ENCODE peak calls at places on chromosomes 4 and X, in five cellular contexts. R is HepG2, P is testis, T is A549, A is heart left ventricle. G is an unnamed sample.

GRCh38 chrX:138519296-138519695 is 192.2 kb downstream of the FGF13 start:
- DNase-seq in A (no peak), P (no peak), T (no peak), R (no peak), G (no peak)

GRCh38 chr4:148261861-148262260 is 180.4 kb downstream of the NR3C2 start:
- DNase-seq in A (no peak), R (no peak), P (no peak), T (no peak), G (no peak)

GRCh38 chrX:12480956-12481355 is 310.3 kb upstream of the PRPS2 start:
- DNase-seq in T (no peak), A (no peak), P (no peak), R (no peak), G (no peak)

GRCh38 chr4:171981185-171981584 is 168.0 kb downstream of the GALNTL6 start:
- DNase-seq in A (no peak), P (no peak), R (no peak), T (no peak), G (no peak)

GRCh38 chr4:116866116-116866515 is 219.3 kb downstream of the TRAM1L1 start:
- DNase-seq in P (no peak), R (no peak), T (no peak), A (no peak), G (no peak)

GRCh38 chr4:31041385-31041784 is 321.2 kb downstream of the PCDH7 start:
- DNase-seq in P (no peak), R (no peak), T (no peak), A (no peak), G (no peak)

GRCh38 chrX:150198776-150199175 is 164.3 kb upstream of the MAMLD1 start:
- DNase-seq in P (no peak), A (no peak), R (no peak), T (no peak), G (no peak)

GRCh38 chr4:116952530-116953108 is 132.8 kb downstream of the TRAM1L1 start:
- DNase-seq in A (no peak), P (no peak), R (no peak), T (no peak), G (no peak)

GRCh38 chr4:174789666-174790065 is 39.4 kb downstream of the GLRA3 start:
- DNase-seq in R (no peak), A (no peak), T (no peak), P (no peak), G (no peak)

GRCh38 chr4:153792007-153792892 is 3.4 kb upstream of the SFRP2 start:
- DNase-seq in R (no peak), P (peak), A (no peak), T (no peak), G (peak)

GRCh38 chr4:61375316-61375715 is 175.2 kb downstream of the ADGRL3 start:
- DNase-seq in P (no peak), T (no peak), R (no peak), A (no peak), G (no peak)

GRCh38 chr4:155442267-155443105 is 65.7 kb upstream of the MAP9 start:
- DNase-seq in P (peak), A (peak), R (peak), T (peak), G (peak)

GRCh38 chrX:45598841-45599240 is 398.2 kb upstream of the DIPK2B start:
- DNase-seq in T (no peak), R (no peak), A (no peak), P (no peak), G (no peak)

GRCh38 chr4:159103406-159104131 is 690 bp downstream of the RAPGEF2 start:
- DNase-seq in R (no peak), A (peak), T (peak), P (peak), G (peak)

GRCh38 chr4:17945303-17945702 is 76.3 kb downstream of the LCORL start:
- DNase-seq in T (no peak), A (no peak), P (no peak), R (no peak), G (no peak)

GRCh38 chr4:79015406-79015805 is 76.2 kb upstream of the PAQR3 start:
- DNase-seq in P (no peak), R (no peak), T (no peak), A (no peak), G (no peak)

GRCh38 chrX:23779025-23779424 is 3.9 kb upstream of the SAT1 start:
- DNase-seq in A (no peak), T (peak), R (no peak), P (no peak), G (no peak)

GRCh38 chr4:174600391-174600790 is 78.1 kb upstream of the HPGD start:
- DNase-seq in T (no peak), P (no peak), A (no peak), R (no peak), G (no peak)

GRCh38 chr4:149997881-149998421 is 80.3 kb upstream of the DCLK2 start:
- DNase-seq in A (no peak), P (peak), R (peak), T (peak), G (no peak)

GRCh38 chr4:89306486-89307184 is 965 bp downstream of the GPRIN3 start:
- DNase-seq in T (no peak), R (no peak), A (no peak), P (no peak), G (no peak)

GRCh38 chr4:77699731-77700210 is 94.2 kb downstream of the CXCL13 start:
- DNase-seq in P (no peak), R (peak), T (no peak), A (no peak), G (no peak)

GRCh38 chrX:79604364-79604763 is 237.2 kb upstream of the ITM2A start:
- DNase-seq in T (no peak), R (no peak), P (no peak), A (no peak), G (no peak)

GRCh38 chr4:93814722-93815121 is 13.8 kb upstream of the ATOH1 start:
- DNase-seq in A (peak), T (no peak), P (peak), R (no peak), G (no peak)

GRCh38 chrX:28178206-28178605 is 197.0 kb upstream of the DCAF8L1 start:
- DNase-seq in P (no peak), T (no peak), R (no peak), A (no peak), G (no peak)

GRCh38 chrX:7147978-7148824 is at the start of gene PUDP:
- DNase-seq in A (peak), R (peak), P (peak), T (peak), G (peak)

GRCh38 chr4:182938213-182938645 is 21.0 kb upstream of the DCTD start:
- DNase-seq in R (peak), A (peak), P (peak), T (peak), G (peak)

GRCh38 chrX:154735695-154736393 is 15.0 kb downstream of the GAB3 start:
- DNase-seq in P (peak), R (no peak), T (no peak), A (peak), G (no peak)

GRCh38 chr4:122514671-122515070 is 58.1 kb upstream of the IL2 start:
- DNase-seq in T (no peak), R (no peak), P (no peak), A (no peak), G (no peak)

GRCh38 chr4:105288121-105288520 is 141.4 kb downstream of the TET2 start:
- DNase-seq in P (no peak), T (no peak), A (no peak), R (no peak), G (no peak)

GRCh38 chr4:16225139-16225538 is 1.1 kb downstream of the TAPT1 start:
- DNase-seq in A (no peak), T (no peak), P (no peak), R (no peak), G (peak)

GRCh38 chr4:103099691-103100392 is at the start of gene BDH2:
- DNase-seq in R (peak), P (peak), A (peak), T (peak), G (peak)
- TF ChIP-seq POLR2A in R (no peak), P (no peak), A (no peak), T (no peak), G (no peak)

GRCh38 chr4:26345541-26345940 is 24.7 kb downstream of the RBPJ start:
- DNase-seq in P (no peak), R (no peak), A (no peak), T (no peak), G (no peak)

GRCh38 chr4:26349496-26349895 is 28.7 kb downstream of the RBPJ start:
- DNase-seq in T (no peak), R (no peak), P (no peak), A (no peak), G (no peak)

GRCh38 chr4:26343041-26343403 is 22.2 kb downstream of the RBPJ start:
- DNase-seq in P (no peak), A (no peak), R (no peak), T (no peak), G (no peak)

GRCh38 chr4:26344901-26345300 is 24.1 kb downstream of the RBPJ start:
- DNase-seq in T (no peak), R (no peak), P (no peak), A (no peak), G (no peak)

DNA sequence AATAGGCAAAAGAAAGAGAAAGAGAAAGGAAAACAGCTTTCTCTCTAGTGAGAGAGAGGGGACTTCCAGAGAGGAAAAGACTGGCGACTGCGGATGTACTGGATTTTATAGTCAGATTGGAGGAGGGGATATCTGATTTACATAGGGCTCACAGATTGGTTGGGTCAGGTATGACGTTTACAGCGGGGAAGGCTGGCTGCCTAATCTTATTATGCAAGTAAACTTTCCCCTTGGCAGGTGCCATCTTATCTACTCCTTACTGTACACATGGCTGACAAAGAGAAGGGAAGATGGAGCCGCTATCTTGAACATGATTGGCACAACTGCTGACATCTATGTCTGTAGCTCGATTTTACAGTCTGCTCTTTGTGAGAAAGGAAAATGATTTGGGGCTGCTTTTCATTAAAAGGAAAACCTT is 25.4 kb downstream of the RBPJ start:
- DNase-seq in R (no peak), T (no peak), P (no peak), A (no peak), G (peak)
- TF ChIP-seq POLR2A in R (no peak), T (no peak), P (no peak), A (no peak), G (no peak)

DNA sequence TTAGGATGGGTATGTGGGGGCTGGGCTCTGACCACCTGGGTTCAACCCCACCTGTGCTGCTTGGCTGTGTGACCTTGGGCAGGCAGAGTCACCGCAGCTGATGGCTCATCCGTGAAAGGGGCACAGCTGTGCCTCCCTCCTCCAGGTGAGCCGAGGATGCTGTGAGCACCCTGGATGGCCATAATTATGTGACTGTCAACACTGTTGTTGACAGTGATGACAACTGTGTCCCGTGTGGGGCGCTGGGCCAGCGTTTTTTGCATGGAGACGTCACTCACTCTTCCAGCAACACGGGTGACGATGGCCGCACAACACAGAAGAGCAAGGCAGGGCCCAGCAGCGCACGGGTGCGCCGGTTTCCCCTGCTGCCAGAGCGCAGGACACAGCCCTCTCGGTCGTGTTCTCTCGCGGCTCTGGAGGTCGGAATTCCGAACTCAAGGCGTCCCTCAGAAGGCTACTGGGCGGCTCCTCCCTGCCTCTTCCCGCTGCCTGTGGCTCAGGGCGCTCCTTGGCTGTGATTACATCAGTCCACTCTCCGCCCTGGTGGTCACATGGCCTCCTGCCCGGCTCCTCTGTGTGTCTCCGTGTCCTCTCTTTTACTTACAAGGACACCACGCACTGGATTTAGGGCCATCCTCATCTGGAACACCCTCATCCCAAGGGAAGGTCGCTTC is 1.3 kb downstream of the SH3TC1 start:
- DNase-seq in A (peak), P (peak), T (no peak), R (no peak), G (no peak)
- TF ChIP-seq POLR2A in A (peak), P (no peak), T (no peak), R (no peak), G (no peak)

DNA sequence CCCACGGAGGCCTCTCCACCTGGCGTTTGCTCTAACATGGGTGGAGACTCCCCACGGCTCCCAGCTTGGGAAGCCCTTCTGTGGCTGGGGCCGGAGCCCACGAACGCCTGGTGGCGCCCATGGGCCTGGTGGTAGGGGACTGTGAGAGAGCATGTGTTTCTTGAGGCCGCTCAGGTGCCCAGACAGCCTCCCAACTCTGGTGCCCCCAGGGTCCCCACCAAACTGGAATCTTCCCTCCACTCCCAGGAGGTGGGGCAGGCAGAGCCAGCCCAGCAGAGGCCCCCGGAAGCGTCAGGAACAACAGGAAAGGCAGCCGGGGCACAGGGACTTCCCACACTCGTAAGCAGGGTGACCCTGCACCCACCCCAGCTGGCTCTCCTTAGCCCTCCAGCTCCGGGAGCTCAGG is 33.3 kb upstream of the FGFR3 start:
- DNase-seq in T (no peak), R (no peak), A (no peak), P (no peak), G (no peak)
- TF ChIP-seq POLR2A in T (no peak), R (no peak), A (no peak), P (no peak), G (no peak)

DNA sequence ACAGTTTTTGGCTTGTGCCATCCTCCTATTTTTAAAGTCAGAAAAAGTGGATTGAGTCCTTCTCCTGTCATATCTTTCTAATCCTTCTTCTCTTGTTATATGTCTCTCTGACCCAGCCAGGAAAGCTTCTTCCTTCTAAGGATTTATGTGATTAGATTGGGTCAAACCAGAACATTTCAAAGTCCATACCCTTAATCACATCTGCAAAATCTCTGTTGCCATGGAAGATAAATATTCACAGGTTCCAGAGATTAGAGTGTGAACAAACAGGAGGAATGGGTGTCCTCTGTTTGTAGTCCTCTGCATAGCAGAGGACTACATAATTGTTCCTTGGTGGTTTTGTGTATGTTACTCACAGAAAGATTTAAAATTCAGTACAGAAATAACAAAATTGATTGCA is 421.2 kb downstream of the EPHA5 start:
- DNase-seq in R (no peak), P (no peak), A (no peak), T (no peak), G (no peak)
- TF ChIP-seq POLR2A in R (no peak), P (no peak), A (no peak), T (no peak), G (no peak)

DNA sequence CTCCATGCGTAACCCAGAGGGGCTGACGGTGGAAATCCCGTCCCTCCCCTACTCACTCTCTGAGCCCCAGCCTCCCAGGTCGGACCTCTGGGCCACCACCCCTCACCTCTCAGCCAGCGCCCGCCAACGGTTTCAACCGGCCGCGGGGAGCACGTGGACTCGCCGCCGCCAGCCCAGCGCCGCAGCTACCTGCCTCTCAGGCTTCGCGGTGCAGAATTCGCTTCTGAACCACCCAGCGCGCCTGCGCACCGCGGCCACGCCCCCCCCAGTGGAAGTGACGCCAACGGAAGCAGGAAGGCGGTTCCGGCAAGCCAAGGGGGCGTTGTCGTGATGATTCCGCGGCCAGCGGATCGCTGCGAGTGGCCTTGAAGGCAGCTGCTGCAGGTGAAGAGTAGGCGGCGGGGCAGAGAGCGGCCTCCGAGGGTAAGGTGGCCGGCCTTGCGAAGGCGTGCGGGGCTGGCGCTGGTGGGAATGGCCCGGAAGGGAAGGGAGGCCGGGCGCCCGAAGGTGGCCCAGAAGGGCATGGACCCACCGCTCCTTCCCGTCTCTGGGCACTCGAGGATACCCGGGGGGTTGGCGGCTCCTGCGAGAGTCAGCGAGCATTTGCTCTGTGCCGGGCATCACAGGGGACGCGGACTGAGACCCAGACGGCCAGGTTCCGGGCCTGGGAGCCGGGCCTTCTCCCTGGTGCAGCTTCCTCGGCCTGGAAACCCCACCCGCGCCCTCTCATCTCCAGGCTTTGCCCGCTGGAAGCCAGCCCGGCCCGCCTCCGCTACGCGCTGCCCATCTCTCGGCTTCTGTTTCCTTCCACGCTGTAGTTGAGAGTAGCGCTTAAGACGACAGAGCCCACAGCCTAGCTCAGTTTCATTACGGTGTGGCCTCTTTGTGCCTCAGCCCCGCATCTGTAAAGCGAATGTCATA is at the start of the genes LYAR and ZBTB49:
- DNase-seq in R (peak), T (peak), P (peak), A (peak), G (peak)
- TF ChIP-seq POLR2A in R (peak), T (peak), P (peak), A (peak), G (peak)